ENCODE peak calls at places on chromosomes 12 and 14, in ten cellular contexts. Z is choroid plexus epithelial cell; W is HCEC 1CT; G is posterior cingulate gyrus; C is stimulated activated naive B cell treated with anti-CD40 and anti-IgM and Interleukin-4, amounts not matched to agents 10 μg/mL and 1 μg/mL and 100 μg/mL, for 72 hours; R is Kasumi-1; N is naive thymus-derived CD8-positive, alpha-beta T cell; F is erythroblast; E is NCI-H69; Q is SHP77. V is an unnamed sample.

GRCh38 chr12:93025145-93026103 is 96.3 kb upstream of the EEA1 start:
- DNase-seq in G (no peak), N (no peak), E (peak), Q (no peak), F (peak), C (peak), Z (peak), R (peak), W (peak), V (peak)

GRCh38 chr12:4871514-4871913 is 38.2 kb upstream of the KCNA1 start:
- DNase-seq in C (no peak), Q (no peak), W (no peak), G (no peak), Z (no peak), F (no peak), R (no peak), N (no peak), E (no peak), V (no peak)

GRCh38 chr12:132647858-132648257 is 29.3 kb downstream of the P2RX2 start:
- DNase-seq in N (no peak), W (no peak), Z (no peak), F (no peak), G (peak), C (no peak), Q (no peak), E (no peak), R (no peak), V (no peak)

GRCh38 chr14:80575763-80576162 is 364.5 kb upstream of the DIO2 start:
- DNase-seq in W (no peak), Z (no peak), E (no peak), G (no peak), F (no peak), C (no peak), Q (no peak), R (no peak), N (no peak), V (no peak)

GRCh38 chr12:69239922-69240624 is 704 bp downstream of the CPSF6 start:
- DNase-seq in G (peak), N (peak), R (no peak), Q (peak), Z (peak), C (peak), E (peak), W (peak), F (peak), V (peak)

GRCh38 chr12:19992311-19992710 is 376.0 kb upstream of the PDE3A start:
- DNase-seq in W (no peak), F (no peak), E (no peak), R (no peak), Q (no peak), G (no peak), Z (no peak), N (no peak), C (no peak), V (no peak)

GRCh38 chr14:63492391-63492790 is 50.8 kb downstream of the PPP2R5E start:
- DNase-seq in Q (no peak), Z (peak), G (no peak), C (no peak), F (no peak), W (peak), N (no peak), R (no peak), E (no peak), V (peak)

GRCh38 chr12:53014709-53015108 is 8.5 kb downstream of the EIF4B start:
- DNase-seq in Q (no peak), Z (no peak), E (no peak), G (no peak), R (no peak), F (no peak), W (no peak), N (no peak), C (no peak), V (no peak)

GRCh38 chr12:120078868-120079267 is 37.7 kb downstream of the RAB35 start:
- DNase-seq in Q (no peak), W (no peak), E (no peak), F (no peak), Z (no peak), N (no peak), R (no peak), G (no peak), C (no peak), V (no peak)

GRCh38 chr14:58133739-58134138 is 18.3 kb downstream of the ARMH4 start:
- DNase-seq in Z (peak), R (no peak), W (peak), Q (no peak), N (no peak), G (no peak), C (no peak), E (no peak), F (peak), V (peak)

GRCh38 chr14:70640938-70641547 is 673 bp upstream of the TTC9 start:
- DNase-seq in C (peak), E (peak), G (peak), W (peak), Z (peak), R (peak), Q (peak), F (no peak), N (peak), V (no peak)

GRCh38 chr12:31491819-31492598 is 98.9 kb downstream of the DENND5B start:
- DNase-seq in N (no peak), F (no peak), W (peak), R (no peak), Q (no peak), Z (peak), E (peak), C (no peak), G (no peak), V (peak)

GRCh38 chr12:49293056-49293956 is 1.6 kb upstream of the PRPH start:
- DNase-seq in R (no peak), Q (peak), E (peak), N (no peak), G (no peak), C (no peak), F (no peak), W (no peak), Z (no peak), V (no peak)

GRCh38 chr12:8078400-8078799 is 3.7 kb upstream of the NECAP1 start:
- DNase-seq in F (peak), R (peak), Z (peak), C (no peak), Q (no peak), G (no peak), W (peak), E (peak), N (peak), V (peak)

GRCh38 chr14:52729925-52730707 is at the start of gene STYX:
- DNase-seq in Z (peak), E (peak), Q (peak), C (peak), N (peak), G (peak), R (peak), F (peak), W (peak), V (peak)

GRCh38 chr14:86799244-86799647 is 1193.7 kb downstream of the GALC start:
- DNase-seq in F (peak), E (peak), Z (peak), G (no peak), C (no peak), R (peak), N (no peak), Q (no peak), W (peak), V (peak)

GRCh38 chr12:115468087-115468510 is 784.1 kb upstream of the TBX3 start:
- DNase-seq in R (no peak), C (no peak), E (no peak), G (no peak), Z (peak), Q (peak), F (no peak), N (no peak), W (no peak), V (peak)

GRCh38 chr14:105632010-105632409 is 105.6 kb downstream of the TMEM121 start:
- DNase-seq in C (no peak), N (no peak), E (no peak), F (no peak), W (no peak), Z (no peak), R (no peak), G (peak), Q (no peak), V (no peak)

GRCh38 chr12:98084950-98085349 is 430.4 kb upstream of the TMPO start:
- DNase-seq in Z (no peak), E (peak), C (no peak), F (no peak), W (no peak), Q (no peak), N (no peak), G (no peak), R (no peak), V (no peak)

GRCh38 chr14:34009956-34010355 is 59.1 kb upstream of the EGLN3 start:
- DNase-seq in Z (peak), E (no peak), R (no peak), N (no peak), G (no peak), W (no peak), C (no peak), F (no peak), Q (no peak), V (no peak)

GRCh38 chr12:389138-390096 is at the start of gene KDM5A:
- DNase-seq in Z (peak), E (no peak), R (no peak), Q (no peak), N (peak), C (peak), G (peak), F (no peak), W (peak), V (peak)

GRCh38 chr14:58944226-58944769 is 244.2 kb upstream of the DAAM1 start:
- DNase-seq in F (no peak), Z (no peak), E (peak), W (no peak), N (no peak), Q (peak), R (no peak), C (no peak), G (peak), V (no peak)

GRCh38 chr12:95319694-95320331 is 102.2 kb downstream of the VEZT start:
- DNase-seq in W (no peak), Q (no peak), E (peak), N (no peak), G (no peak), F (no peak), R (no peak), C (no peak), Z (peak), V (peak)

GRCh38 chr12:67068773-67069450 is 200.2 kb upstream of the CAND1 start:
- DNase-seq in W (peak), R (peak), F (peak), N (peak), C (no peak), Z (peak), G (peak), E (peak), Q (peak), V (peak)

GRCh38 chr12:87870061-87870460 is 159.1 kb downstream of the C12orf50 start:
- DNase-seq in G (no peak), Q (no peak), R (no peak), W (peak), N (no peak), F (no peak), C (no peak), E (no peak), Z (peak), V (peak)

GRCh38 chr14:69543341-69544249 is 31.1 kb downstream of the CCDC177 start:
- DNase-seq in F (peak), R (peak), G (peak), Q (no peak), Z (peak), E (peak), W (peak), N (no peak), C (no peak), V (peak)

GRCh38 chr12:53569174-53569557 is 57.0 kb downstream of the ATF7 start:
- DNase-seq in C (no peak), E (peak), G (no peak), R (no peak), F (no peak), W (peak), Z (peak), Q (no peak), N (no peak), V (peak)

GRCh38 chr12:72699362-72699761 is 427.2 kb downstream of the TRHDE start:
- DNase-seq in Q (no peak), R (no peak), Z (no peak), C (no peak), W (no peak), N (no peak), E (no peak), F (no peak), G (no peak), V (no peak)

GRCh38 chr12:99906786-99907185 is 78.0 kb downstream of the ANKS1B start:
- DNase-seq in G (no peak), C (no peak), N (no peak), F (no peak), W (no peak), Q (no peak), R (no peak), E (peak), Z (no peak), V (no peak)

GRCh38 chr12:52260351-52261210 is 13.9 kb upstream of the KRT86 start:
- DNase-seq in N (no peak), G (no peak), R (no peak), Z (peak), E (peak), C (no peak), Q (no peak), W (no peak), F (no peak), V (no peak)

GRCh38 chr14:92586001-92586947 is 72.7 kb downstream of the RIN3 start:
- DNase-seq in F (no peak), R (peak), C (no peak), G (no peak), Q (no peak), Z (peak), E (no peak), W (peak), N (peak), V (peak)

GRCh38 chr12:11182529-11182928 is 4.2 kb downstream of the TAS2R42 start:
- DNase-seq in C (no peak), N (no peak), G (no peak), E (no peak), Q (no peak), Z (no peak), R (no peak), F (no peak), W (no peak), V (peak)

V was measured in amniotic epithelial cell.